ENCODE peak calls at places on chromosomes 2 and 18, in seven cellular contexts. L is HCT116, N is SK-N-SH, W is GM12878, J is K562, K is H1, G is HepG2. T is an unnamed sample.

GRCh38 chr18:75154259-75154658 is 54.7 kb downstream of the PTGR3 start:
- DNase-seq in J (no peak), W (no peak), L (no peak), G (no peak), N (no peak), K (no peak), T (no peak)

GRCh38 chr2:72083751-72084583 is 63.7 kb downstream of the CYP26B1 start:
- DNase-seq in K (no peak), G (no peak), J (no peak), L (no peak), W (no peak), N (no peak), T (no peak)

GRCh38 chr18:13381907-13382682 is 163.5 kb downstream of the LDLRAD4 start:
- DNase-seq in K (no peak), L (no peak), N (peak; percentile 73), G (no peak), J (no peak), W (no peak), T (no peak)

GRCh38 chr2:54353216-54353615 is 97.2 kb upstream of the TSPYL6 start:
- DNase-seq in G (no peak), N (no peak), K (no peak), L (no peak), W (no peak), J (no peak), T (no peak)

GRCh38 chr18:43271593-43272432 is 5.5 kb downstream of the SYT4 start:
- DNase-seq in G (peak; percentile 35), W (no peak), J (peak; percentile 23), K (no peak), N (peak; percentile 10), L (peak; percentile 19), T (peak; percentile 25)

GRCh38 chr18:69085933-69086332 is 288.1 kb downstream of the CCDC102B start:
- DNase-seq in G (no peak), W (no peak), J (no peak), L (no peak), K (no peak), N (no peak), T (no peak)

GRCh38 chr2:71948781-71949536 is 198.7 kb downstream of the CYP26B1 start:
- DNase-seq in W (no peak), K (no peak), G (no peak), L (no peak), J (no peak), N (no peak), T (no peak)

GRCh38 chr2:53724511-53724910 is 43.1 kb upstream of the CHAC2 start:
- DNase-seq in N (no peak), W (no peak), K (no peak), G (no peak), J (no peak), L (no peak), T (no peak)

GRCh38 chr2:182821172-182821571 is 45.3 kb downstream of the FRZB start:
- DNase-seq in W (no peak), G (no peak), K (no peak), L (no peak), J (no peak), N (no peak), T (no peak)

GRCh38 chr18:35045121-35045520 is 3.9 kb downstream of the MAPRE2 start:
- DNase-seq in G (no peak), N (peak; percentile 52), L (no peak), W (no peak), K (no peak), J (no peak), T (no peak)
- TF ChIP-seq YY1 in G (no peak), N (no peak), L (no peak), W (no peak), K (no peak), J (no peak), T (no peak)

GRCh38 chr2:217660423-217660822 is 342.4 kb downstream of the TNS1 start:
- DNase-seq in K (no peak), L (no peak), J (no peak), W (no peak), G (no peak), N (no peak), T (no peak)
- TF ChIP-seq YY1 in K (no peak), L (no peak), J (no peak), W (no peak), G (no peak), N (no peak), T (no peak)

GRCh38 chr18:8870528-8870927 is 165.2 kb downstream of the MTCL1 start:
- DNase-seq in K (no peak), J (no peak), W (no peak), L (no peak), N (no peak), G (no peak), T (no peak)

GRCh38 chr18:8868276-8868675 is 162.9 kb downstream of the MTCL1 start:
- DNase-seq in J (no peak), L (no peak), W (no peak), K (no peak), N (no peak), G (no peak), T (no peak)

GRCh38 chr18:8868779-8869415 is 163.5 kb downstream of the MTCL1 start:
- DNase-seq in K (no peak), G (no peak), L (no peak), J (no peak), N (no peak), W (no peak), T (no peak)

GRCh38 chr18:8869696-8870095 is 164.3 kb downstream of the MTCL1 start:
- DNase-seq in K (no peak), J (no peak), L (no peak), G (no peak), N (no peak), W (no peak), T (no peak)

GRCh38 chr18:8871484-8871883 is 166.1 kb downstream of the MTCL1 start:
- DNase-seq in N (no peak), L (no peak), W (no peak), G (no peak), J (no peak), K (no peak), T (no peak)
- TF ChIP-seq YY1 in N (no peak), L (no peak), W (no peak), G (no peak), J (no peak), K (no peak), T (no peak)

DNA sequence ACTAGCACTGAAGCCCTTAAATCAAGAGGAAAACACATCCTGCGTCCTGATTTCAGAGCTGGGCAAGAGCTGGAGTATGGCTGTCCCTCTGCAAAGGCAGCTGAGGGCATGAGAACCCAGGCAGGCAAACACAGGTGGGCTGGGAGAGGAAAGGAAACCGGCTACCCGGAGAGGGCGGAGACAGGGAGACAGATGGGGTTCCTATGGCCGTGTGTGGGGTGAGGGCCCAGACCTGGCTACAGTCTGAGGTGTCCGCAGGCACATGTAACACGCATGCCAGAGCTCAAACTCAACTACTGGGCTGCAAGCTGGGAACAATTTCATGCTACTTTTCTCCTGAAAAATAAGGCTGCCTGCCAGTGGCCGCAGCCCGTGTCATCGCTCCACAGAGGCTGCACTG is 2.7 kb downstream of the COPS9 start:
- DNase-seq in J (no peak), N (no peak), K (no peak), L (no peak), W (no peak), G (no peak), T (no peak)
- TF ChIP-seq YY1 in J (no peak), N (no peak), K (no peak), L (no peak), W (no peak), G (no peak), T (no peak)

DNA sequence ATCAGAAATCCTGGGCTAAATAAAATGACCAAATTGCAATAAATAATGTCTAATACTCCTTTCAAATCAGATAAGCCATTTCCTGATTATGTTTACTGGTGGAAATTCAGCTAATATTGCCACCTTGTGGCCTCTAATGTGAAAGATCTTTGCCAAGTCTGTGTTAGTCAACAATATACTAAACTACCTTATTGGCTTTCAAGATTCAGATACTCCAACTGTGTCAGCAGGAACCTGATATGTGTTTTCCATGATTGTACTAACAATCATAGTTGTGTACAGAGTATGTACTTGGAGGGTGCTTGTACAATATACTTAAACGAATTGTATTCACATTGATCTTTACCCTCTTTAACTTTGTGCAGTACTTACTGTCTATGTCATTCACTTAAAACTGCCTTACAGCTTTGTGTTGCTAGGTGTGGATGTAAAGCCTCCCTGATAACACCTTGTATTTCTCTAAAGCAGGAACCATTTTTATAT is 75.4 kb upstream of the C2orf15 start:
- DNase-seq in W (peak; percentile 47), J (peak; percentile 6), K (no peak), G (peak; percentile 63), N (peak; percentile 26), L (peak; percentile 44), T (no peak)
- TF ChIP-seq YY1 in W (no peak), J (no peak), K (no peak), G (no peak), N (no peak), L (no peak), T (no peak)

GRCh38 chr2:50783116-50783515 is 248.8 kb downstream of the NRXN1 start:
- DNase-seq in G (no peak), N (no peak), L (no peak), W (no peak), K (no peak), J (no peak), T (no peak)

GRCh38 chr2:50786345-50786744 is 245.6 kb downstream of the NRXN1 start:
- DNase-seq in G (no peak), K (no peak), W (no peak), J (no peak), L (no peak), N (no peak), T (peak; percentile 8)

GRCh38 chr2:50787636-50788035 is 244.3 kb downstream of the NRXN1 start:
- DNase-seq in G (no peak), W (no peak), J (no peak), L (no peak), K (no peak), N (no peak), T (no peak)

GRCh38 chr2:50782543-50782942 is 249.4 kb downstream of the NRXN1 start:
- DNase-seq in K (no peak), J (no peak), W (no peak), G (no peak), L (no peak), N (no peak), T (no peak)

DNA sequence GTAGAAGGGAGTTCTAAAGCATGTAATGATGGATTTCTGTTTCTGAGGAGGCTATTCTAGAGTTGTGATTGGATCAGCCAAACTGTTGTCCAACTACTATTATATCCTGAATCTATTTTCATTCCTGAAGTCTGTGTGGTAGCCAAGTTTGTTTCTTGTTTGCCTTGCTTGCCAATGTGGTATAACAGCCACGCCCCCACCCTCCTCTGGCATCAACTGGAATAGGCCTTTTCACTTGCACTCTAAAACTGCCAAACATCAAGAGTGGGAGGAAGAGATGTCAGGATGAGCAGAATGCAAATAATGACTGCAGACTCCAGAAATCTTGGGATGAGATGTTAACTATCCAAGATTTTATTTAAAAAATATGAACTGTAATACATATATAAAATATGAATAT is 246.2 kb downstream of the NRXN1 start:
- DNase-seq in G (no peak), L (no peak), K (no peak), N (no peak), J (no peak), W (no peak), T (no peak)
- TF ChIP-seq YY1 in G (no peak), L (no peak), K (no peak), N (no peak), J (no peak), W (no peak), T (no peak)

GRCh38 chr2:237669628-237670351 is 42.4 kb downstream of the LRRFIP1 start:
- DNase-seq in K (no peak), N (peak; percentile 48), W (peak; percentile 68), G (peak; percentile 85), J (no peak), L (no peak), T (no peak)
- TF ChIP-seq YY1 in K (no peak), N (peak; percentile 55), W (no peak), G (no peak), J (no peak), L (no peak), T (no peak)